ENCODE peak calls at places on chromosomes 3 and 15, in six cellular contexts. One of them, this sample, is unnamed.

GRCh38 chr15:101153801-101154656 is 97.8 kb downstream of the CHSY1 start:
- DNase-seq in HepG2: no peak
- DNase-seq in GM12878: no peak
- DNase-seq in HCT116: no peak
- DNase-seq in K562: no peak
- DNase-seq in H1: no peak
- DNase-seq in this sample: no peak

GRCh38 chr15:45425135-45425534 is 46.8 kb upstream of the GATM start:
- DNase-seq in HepG2: no peak
- DNase-seq in GM12878: no peak
- DNase-seq in HCT116: no peak
- DNase-seq in K562: no peak
- DNase-seq in H1: no peak
- DNase-seq in this sample: no peak

GRCh38 chr3:17355591-17355990 is 386.8 kb downstream of the TBC1D5 start:
- DNase-seq in HepG2: no peak
- DNase-seq in GM12878: no peak
- DNase-seq in HCT116: no peak
- DNase-seq in K562: no peak
- DNase-seq in H1: no peak
- DNase-seq in this sample: no peak

GRCh38 chr3:59970796-59971195 is 921.0 kb upstream of the CFAP20DC start:
- DNase-seq in HepG2: no peak
- DNase-seq in GM12878: no peak
- DNase-seq in HCT116: no peak
- DNase-seq in K562: no peak
- DNase-seq in H1: no peak
- DNase-seq in this sample: no peak

GRCh38 chr3:16423298-16423697 is 90.2 kb downstream of the RFTN1 start:
- DNase-seq in HepG2: no peak
- DNase-seq in GM12878: no peak
- DNase-seq in HCT116: no peak
- DNase-seq in K562: no peak
- DNase-seq in H1: no peak
- DNase-seq in this sample: no peak

GRCh38 chr3:195550723-195551122 is 7.6 kb upstream of the PPP1R2 start:
- DNase-seq in HepG2: peak; percentile 76
- DNase-seq in GM12878: no peak
- DNase-seq in HCT116: no peak
- DNase-seq in K562: no peak
- DNase-seq in H1: no peak
- DNase-seq in this sample: no peak

GRCh38 chr15:49418811-49419210 is 4.2 kb upstream of the FGF7 start:
- DNase-seq in HepG2: no peak
- DNase-seq in GM12878: no peak
- DNase-seq in HCT116: no peak
- DNase-seq in K562: no peak
- DNase-seq in H1: no peak
- DNase-seq in this sample: no peak

GRCh38 chr3:143158549-143158988 is 39.0 kb downstream of the CHST2 start:
- DNase-seq in HepG2: no peak
- DNase-seq in GM12878: peak; percentile 67
- DNase-seq in HCT116: no peak
- DNase-seq in K562: no peak
- DNase-seq in H1: no peak
- DNase-seq in this sample: no peak

GRCh38 chr3:154235330-154235729 is 89.0 kb downstream of the DHX36 start:
- DNase-seq in HepG2: no peak
- DNase-seq in GM12878: no peak
- DNase-seq in HCT116: no peak
- DNase-seq in K562: no peak
- DNase-seq in H1: no peak
- DNase-seq in this sample: no peak

GRCh38 chr3:160049038-160049437 is 60.4 kb downstream of the IL12A start:
- DNase-seq in HepG2: no peak
- DNase-seq in GM12878: no peak
- DNase-seq in HCT116: no peak
- DNase-seq in K562: no peak
- DNase-seq in H1: no peak
- DNase-seq in this sample: no peak

GRCh38 chr15:75844629-75845390 is 1.6 kb downstream of the UBE2Q2 start:
- DNase-seq in HepG2: no peak
- DNase-seq in GM12878: no peak
- DNase-seq in HCT116: no peak
- DNase-seq in K562: no peak
- DNase-seq in H1: no peak
- DNase-seq in this sample: no peak

GRCh38 chr3:38610934-38611333 is 38.6 kb downstream of the SCN5A start:
- DNase-seq in HepG2: no peak
- DNase-seq in GM12878: no peak
- DNase-seq in HCT116: no peak
- DNase-seq in K562: no peak
- DNase-seq in H1: no peak
- DNase-seq in this sample: no peak

GRCh38 chr15:74175271-74176191 is 2.0 kb downstream of the ISLR start:
- DNase-seq in HepG2: no peak
- DNase-seq in GM12878: no peak
- DNase-seq in HCT116: no peak
- DNase-seq in K562: no peak
- DNase-seq in H1: no peak
- DNase-seq in this sample: no peak

GRCh38 chr15:68635142-68635541 is 56.3 kb downstream of the CORO2B start:
- DNase-seq in HepG2: no peak
- DNase-seq in GM12878: no peak
- DNase-seq in HCT116: no peak
- DNase-seq in K562: no peak
- DNase-seq in H1: no peak
- DNase-seq in this sample: no peak

GRCh38 chr15:94665687-94666441 is 434.5 kb downstream of the MCTP2 start:
- DNase-seq in HepG2: no peak
- DNase-seq in GM12878: no peak
- DNase-seq in HCT116: no peak
- DNase-seq in K562: no peak
- DNase-seq in H1: no peak
- DNase-seq in this sample: no peak

GRCh38 chr15:35690698-35691116 is 144.7 kb upstream of the DPH6 start:
- DNase-seq in HepG2: no peak
- DNase-seq in GM12878: no peak
- DNase-seq in HCT116: no peak
- DNase-seq in K562: no peak
- DNase-seq in H1: no peak
- DNase-seq in this sample: no peak

GRCh38 chr3:193828477-193828876 is 235.5 kb downstream of the OPA1 start:
- DNase-seq in HepG2: no peak
- DNase-seq in GM12878: no peak
- DNase-seq in HCT116: no peak
- DNase-seq in K562: no peak
- DNase-seq in H1: no peak
- DNase-seq in this sample: no peak

GRCh38 chr3:150469931-150470740 is 62.0 kb downstream of the TSC22D2 start:
- DNase-seq in HepG2: no peak
- DNase-seq in GM12878: no peak
- DNase-seq in HCT116: peak; percentile 21
- DNase-seq in K562: no peak
- DNase-seq in H1: no peak
- DNase-seq in this sample: no peak

GRCh38 chr3:50204052-50204803 is 843 bp upstream of the SLC38A3 start:
- DNase-seq in HepG2: no peak
- DNase-seq in GM12878: no peak
- DNase-seq in HCT116: no peak
- DNase-seq in K562: no peak
- DNase-seq in H1: no peak
- DNase-seq in this sample: no peak

GRCh38 chr3:156563900-156564682 is 9.2 kb upstream of the SSR3 start:
- DNase-seq in HepG2: no peak
- DNase-seq in GM12878: no peak
- DNase-seq in HCT116: no peak
- DNase-seq in K562: no peak
- DNase-seq in H1: no peak
- DNase-seq in this sample: no peak

GRCh38 chr3:106542101-106542769 is 673.4 kb upstream of the CBLB start:
- DNase-seq in HepG2: no peak
- DNase-seq in GM12878: no peak
- DNase-seq in HCT116: no peak
- DNase-seq in K562: no peak
- DNase-seq in H1: no peak
- DNase-seq in this sample: peak; percentile 9

GRCh38 chr3:81545572-81545971 is 215.9 kb downstream of the GBE1 start:
- DNase-seq in HepG2: no peak
- DNase-seq in GM12878: no peak
- DNase-seq in HCT116: peak; percentile 13
- DNase-seq in K562: no peak
- DNase-seq in H1: no peak
- DNase-seq in this sample: no peak

GRCh38 chr3:169218314-169218983 is 445.1 kb downstream of the MECOM start:
- DNase-seq in HepG2: peak; percentile 28
- DNase-seq in GM12878: no peak
- DNase-seq in HCT116: peak; percentile 54
- DNase-seq in K562: no peak
- DNase-seq in H1: no peak
- DNase-seq in this sample: peak; percentile 61

GRCh38 chr3:98628317-98628716 is 34.9 kb upstream of the CPOX start:
- DNase-seq in HepG2: no peak
- DNase-seq in GM12878: no peak
- DNase-seq in HCT116: no peak
- DNase-seq in K562: no peak
- DNase-seq in H1: no peak
- DNase-seq in this sample: no peak

GRCh38 chr15:27339138-27339537 is 368.2 kb downstream of the GABRG3 start:
- DNase-seq in HepG2: no peak
- DNase-seq in GM12878: no peak
- DNase-seq in HCT116: no peak
- DNase-seq in K562: no peak
- DNase-seq in H1: no peak
- DNase-seq in this sample: no peak

GRCh38 chr3:182019926-182020325 is 308.2 kb downstream of the SOX2 start:
- DNase-seq in HepG2: no peak
- DNase-seq in GM12878: no peak
- DNase-seq in HCT116: no peak
- DNase-seq in K562: no peak
- DNase-seq in H1: no peak
- DNase-seq in this sample: no peak

GRCh38 chr3:150147776-150148175 is 177.1 kb upstream of the PFN2 start:
- DNase-seq in HepG2: no peak
- DNase-seq in GM12878: no peak
- DNase-seq in HCT116: no peak
- DNase-seq in K562: no peak
- DNase-seq in H1: no peak
- DNase-seq in this sample: no peak

GRCh38 chr15:76310470-76311070 is 699 bp downstream of the ETFA start:
- DNase-seq in HepG2: no peak
- DNase-seq in GM12878: no peak
- DNase-seq in HCT116: no peak
- DNase-seq in K562: no peak
- DNase-seq in H1: no peak
- DNase-seq in this sample: no peak

GRCh38 chr3:58784425-58784824 is 117.9 kb upstream of the FAM3D start:
- DNase-seq in HepG2: no peak
- DNase-seq in GM12878: no peak
- DNase-seq in HCT116: no peak
- DNase-seq in K562: no peak
- DNase-seq in H1: no peak
- DNase-seq in this sample: no peak
- TF ChIP-seq ZNF274 in HepG2: no peak
- TF ChIP-seq ZNF274 in GM12878: no peak
- TF ChIP-seq ZNF274 in HCT116: no peak
- TF ChIP-seq ZNF274 in K562: no peak
- TF ChIP-seq ZNF274 in H1: no peak
- TF ChIP-seq ZNF274 in this sample: no peak

DNA sequence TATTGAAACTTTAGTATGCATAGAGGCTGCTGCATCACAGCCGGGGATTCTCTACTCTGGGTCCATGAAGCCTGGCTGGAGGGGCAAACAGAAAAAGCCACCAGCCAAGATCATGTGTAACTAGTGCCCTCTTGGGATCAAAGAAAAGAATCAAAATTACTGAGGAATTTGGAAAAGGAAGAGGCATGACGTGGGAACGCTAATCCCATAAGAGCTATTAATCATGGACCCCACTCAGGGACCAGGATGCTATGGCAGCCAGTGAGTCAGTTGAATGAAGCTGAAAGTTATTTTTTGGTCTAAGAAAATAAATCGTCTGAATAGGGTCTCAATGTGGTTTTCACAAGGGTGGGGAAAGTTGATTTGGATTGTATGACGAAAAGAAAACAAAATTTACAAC is 1165.1 kb downstream of the ROBO2 start:
- DNase-seq in HepG2: peak; percentile 3
- DNase-seq in GM12878: no peak
- DNase-seq in HCT116: no peak
- DNase-seq in K562: no peak
- DNase-seq in H1: no peak
- DNase-seq in this sample: no peak
- TF ChIP-seq ZNF274 in HepG2: no peak
- TF ChIP-seq ZNF274 in GM12878: no peak
- TF ChIP-seq ZNF274 in HCT116: no peak
- TF ChIP-seq ZNF274 in K562: no peak
- TF ChIP-seq ZNF274 in H1: no peak
- TF ChIP-seq ZNF274 in this sample: no peak

DNA sequence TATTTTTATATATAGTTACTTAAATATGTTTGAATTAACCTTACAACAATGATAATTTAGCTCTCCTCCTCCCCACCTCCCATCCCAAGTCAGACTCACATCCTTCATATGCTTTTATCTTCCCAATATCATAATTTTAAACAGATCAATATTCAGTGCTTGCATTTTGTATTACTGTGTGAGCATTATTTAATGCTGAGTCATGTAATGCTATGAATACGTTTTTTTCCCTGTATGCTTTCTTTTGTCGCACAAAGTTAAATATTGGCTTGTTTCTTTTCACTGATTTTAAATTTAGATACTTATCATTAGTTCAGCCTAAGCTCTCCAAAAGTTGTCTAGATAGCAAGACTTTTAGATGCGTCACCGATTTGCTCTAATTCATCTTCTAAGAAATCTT is 471.6 kb upstream of the SGO1 start:
- DNase-seq in HepG2: no peak
- DNase-seq in GM12878: no peak
- DNase-seq in HCT116: no peak
- DNase-seq in K562: no peak
- DNase-seq in H1: no peak
- DNase-seq in this sample: no peak
- TF ChIP-seq ZNF274 in HepG2: no peak
- TF ChIP-seq ZNF274 in GM12878: no peak
- TF ChIP-seq ZNF274 in HCT116: no peak
- TF ChIP-seq ZNF274 in K562: no peak
- TF ChIP-seq ZNF274 in H1: no peak
- TF ChIP-seq ZNF274 in this sample: no peak

GRCh38 chr3:58965870-58966269 is 84.0 kb downstream of the CFAP20DC start:
- DNase-seq in HepG2: no peak
- DNase-seq in GM12878: no peak
- DNase-seq in HCT116: no peak
- DNase-seq in K562: no peak
- DNase-seq in H1: no peak
- DNase-seq in this sample: no peak

GRCh38 chr3:58962816-58963215 is 87.0 kb downstream of the CFAP20DC start:
- DNase-seq in HepG2: no peak
- DNase-seq in GM12878: no peak
- DNase-seq in HCT116: no peak
- DNase-seq in K562: no peak
- DNase-seq in H1: no peak
- DNase-seq in this sample: no peak

GRCh38 chr3:58963928-58964497 is 85.8 kb downstream of the CFAP20DC start:
- DNase-seq in HepG2: no peak
- DNase-seq in GM12878: no peak
- DNase-seq in HCT116: no peak
- DNase-seq in K562: no peak
- DNase-seq in H1: no peak
- DNase-seq in this sample: no peak

GRCh38 chr3:58962040-58962651 is 87.7 kb downstream of the CFAP20DC start:
- DNase-seq in HepG2: no peak
- DNase-seq in GM12878: no peak
- DNase-seq in HCT116: no peak
- DNase-seq in K562: no peak
- DNase-seq in H1: no peak
- DNase-seq in this sample: no peak
- TF ChIP-seq ZNF274 in HepG2: no peak
- TF ChIP-seq ZNF274 in GM12878: no peak
- TF ChIP-seq ZNF274 in HCT116: no peak
- TF ChIP-seq ZNF274 in K562: no peak
- TF ChIP-seq ZNF274 in H1: no peak
- TF ChIP-seq ZNF274 in this sample: no peak

This sample was measured in NT2/D1.